ENCODE peak calls at places on chromosomes 12 and 14, in nine cellular contexts. One of them, this sample, is unnamed.

GRCh38 chr14:60094306-60094897 is 2.7 kb downstream of the PCNX4 start:
- DNase-seq in type B pancreatic cell: no peak
- DNase-seq in NCI-H345: no peak
- DNase-seq in activated T-cell treated with anti-CD3 and anti-CD28 coated beads, Interleukin-2, amount 50 U/mL, for 72 hours: peak
- DNase-seq in SW480: peak
- DNase-seq in activated naive CD4-positive, alpha-beta T cell: no peak
- DNase-seq in Calu3: peak
- DNase-seq in stimulated activated CD4-positive, alpha-beta T cell treated with anti-CD3 and anti-CD28 coated beads, Interleukin-1b, Interleukin-23, amount 100 ng/mL, for 4 hours: no peak
- DNase-seq in stimulated activated CD8-positive, alpha-beta memory T cell treated with anti-CD3 and anti-CD28 coated beads, Interleukin-4, amount 100 ng/mL, for 4 hours: no peak
- DNase-seq in this sample: no peak

GRCh38 chr14:58133739-58134138 is 18.3 kb downstream of the ARMH4 start:
- DNase-seq in SW480: no peak
- DNase-seq in stimulated activated CD4-positive, alpha-beta T cell treated with anti-CD3 and anti-CD28 coated beads, Interleukin-1b, Interleukin-23, amount 100 ng/mL, for 4 hours: no peak
- DNase-seq in Calu3: no peak
- DNase-seq in activated naive CD4-positive, alpha-beta T cell: no peak
- DNase-seq in NCI-H345: no peak
- DNase-seq in activated T-cell treated with anti-CD3 and anti-CD28 coated beads, Interleukin-2, amount 50 U/mL, for 72 hours: no peak
- DNase-seq in stimulated activated CD8-positive, alpha-beta memory T cell treated with anti-CD3 and anti-CD28 coated beads, Interleukin-4, amount 100 ng/mL, for 4 hours: no peak
- DNase-seq in type B pancreatic cell: no peak
- DNase-seq in this sample: no peak

GRCh38 chr12:99087278-99087677 is 442.2 kb downstream of the APAF1 start:
- DNase-seq in activated T-cell treated with anti-CD3 and anti-CD28 coated beads, Interleukin-2, amount 50 U/mL, for 72 hours: no peak
- DNase-seq in NCI-H345: peak
- DNase-seq in activated naive CD4-positive, alpha-beta T cell: no peak
- DNase-seq in SW480: no peak
- DNase-seq in type B pancreatic cell: no peak
- DNase-seq in stimulated activated CD4-positive, alpha-beta T cell treated with anti-CD3 and anti-CD28 coated beads, Interleukin-1b, Interleukin-23, amount 100 ng/mL, for 4 hours: no peak
- DNase-seq in Calu3: no peak
- DNase-seq in stimulated activated CD8-positive, alpha-beta memory T cell treated with anti-CD3 and anti-CD28 coated beads, Interleukin-4, amount 100 ng/mL, for 4 hours: no peak
- DNase-seq in this sample: no peak

GRCh38 chr12:49133590-49133989 is 2.4 kb upstream of the TUBA1B start:
- DNase-seq in activated naive CD4-positive, alpha-beta T cell: no peak
- DNase-seq in stimulated activated CD4-positive, alpha-beta T cell treated with anti-CD3 and anti-CD28 coated beads, Interleukin-1b, Interleukin-23, amount 100 ng/mL, for 4 hours: no peak
- DNase-seq in NCI-H345: no peak
- DNase-seq in activated T-cell treated with anti-CD3 and anti-CD28 coated beads, Interleukin-2, amount 50 U/mL, for 72 hours: no peak
- DNase-seq in Calu3: no peak
- DNase-seq in stimulated activated CD8-positive, alpha-beta memory T cell treated with anti-CD3 and anti-CD28 coated beads, Interleukin-4, amount 100 ng/mL, for 4 hours: no peak
- DNase-seq in SW480: no peak
- DNase-seq in type B pancreatic cell: no peak
- DNase-seq in this sample: no peak

GRCh38 chr12:92035477-92035876 is 110.2 kb downstream of the BTG1 start:
- DNase-seq in stimulated activated CD4-positive, alpha-beta T cell treated with anti-CD3 and anti-CD28 coated beads, Interleukin-1b, Interleukin-23, amount 100 ng/mL, for 4 hours: no peak
- DNase-seq in type B pancreatic cell: no peak
- DNase-seq in activated naive CD4-positive, alpha-beta T cell: no peak
- DNase-seq in stimulated activated CD8-positive, alpha-beta memory T cell treated with anti-CD3 and anti-CD28 coated beads, Interleukin-4, amount 100 ng/mL, for 4 hours: no peak
- DNase-seq in NCI-H345: no peak
- DNase-seq in Calu3: no peak
- DNase-seq in activated T-cell treated with anti-CD3 and anti-CD28 coated beads, Interleukin-2, amount 50 U/mL, for 72 hours: no peak
- DNase-seq in SW480: no peak
- DNase-seq in this sample: no peak

GRCh38 chr12:80200414-80200813 is 101.1 kb downstream of the OTOGL start:
- DNase-seq in Calu3: no peak
- DNase-seq in activated naive CD4-positive, alpha-beta T cell: no peak
- DNase-seq in SW480: no peak
- DNase-seq in type B pancreatic cell: no peak
- DNase-seq in NCI-H345: no peak
- DNase-seq in stimulated activated CD4-positive, alpha-beta T cell treated with anti-CD3 and anti-CD28 coated beads, Interleukin-1b, Interleukin-23, amount 100 ng/mL, for 4 hours: no peak
- DNase-seq in activated T-cell treated with anti-CD3 and anti-CD28 coated beads, Interleukin-2, amount 50 U/mL, for 72 hours: no peak
- DNase-seq in stimulated activated CD8-positive, alpha-beta memory T cell treated with anti-CD3 and anti-CD28 coated beads, Interleukin-4, amount 100 ng/mL, for 4 hours: no peak
- DNase-seq in this sample: no peak

GRCh38 chr14:102088012-102088792 is 1.4 kb upstream of the HSP90AA1 start:
- DNase-seq in stimulated activated CD8-positive, alpha-beta memory T cell treated with anti-CD3 and anti-CD28 coated beads, Interleukin-4, amount 100 ng/mL, for 4 hours: peak
- DNase-seq in SW480: no peak
- DNase-seq in type B pancreatic cell: no peak
- DNase-seq in stimulated activated CD4-positive, alpha-beta T cell treated with anti-CD3 and anti-CD28 coated beads, Interleukin-1b, Interleukin-23, amount 100 ng/mL, for 4 hours: peak
- DNase-seq in Calu3: no peak
- DNase-seq in NCI-H345: no peak
- DNase-seq in activated naive CD4-positive, alpha-beta T cell: peak
- DNase-seq in activated T-cell treated with anti-CD3 and anti-CD28 coated beads, Interleukin-2, amount 50 U/mL, for 72 hours: peak
- DNase-seq in this sample: no peak

GRCh38 chr14:23533652-23534435 is 17.7 kb downstream of the ZFHX2 start:
- DNase-seq in NCI-H345: no peak
- DNase-seq in stimulated activated CD8-positive, alpha-beta memory T cell treated with anti-CD3 and anti-CD28 coated beads, Interleukin-4, amount 100 ng/mL, for 4 hours: no peak
- DNase-seq in SW480: no peak
- DNase-seq in type B pancreatic cell: no peak
- DNase-seq in stimulated activated CD4-positive, alpha-beta T cell treated with anti-CD3 and anti-CD28 coated beads, Interleukin-1b, Interleukin-23, amount 100 ng/mL, for 4 hours: no peak
- DNase-seq in Calu3: no peak
- DNase-seq in activated T-cell treated with anti-CD3 and anti-CD28 coated beads, Interleukin-2, amount 50 U/mL, for 72 hours: no peak
- DNase-seq in activated naive CD4-positive, alpha-beta T cell: no peak
- DNase-seq in this sample: no peak

GRCh38 chr12:19220861-19221466 is 91.4 kb downstream of the PLEKHA5 start:
- DNase-seq in stimulated activated CD4-positive, alpha-beta T cell treated with anti-CD3 and anti-CD28 coated beads, Interleukin-1b, Interleukin-23, amount 100 ng/mL, for 4 hours: no peak
- DNase-seq in activated naive CD4-positive, alpha-beta T cell: no peak
- DNase-seq in Calu3: no peak
- DNase-seq in activated T-cell treated with anti-CD3 and anti-CD28 coated beads, Interleukin-2, amount 50 U/mL, for 72 hours: no peak
- DNase-seq in SW480: no peak
- DNase-seq in stimulated activated CD8-positive, alpha-beta memory T cell treated with anti-CD3 and anti-CD28 coated beads, Interleukin-4, amount 100 ng/mL, for 4 hours: no peak
- DNase-seq in NCI-H345: no peak
- DNase-seq in type B pancreatic cell: no peak
- DNase-seq in this sample: no peak

GRCh38 chr12:47244730-47245285 is 165.0 kb upstream of the AMIGO2 start:
- DNase-seq in stimulated activated CD4-positive, alpha-beta T cell treated with anti-CD3 and anti-CD28 coated beads, Interleukin-1b, Interleukin-23, amount 100 ng/mL, for 4 hours: no peak
- DNase-seq in activated naive CD4-positive, alpha-beta T cell: no peak
- DNase-seq in activated T-cell treated with anti-CD3 and anti-CD28 coated beads, Interleukin-2, amount 50 U/mL, for 72 hours: no peak
- DNase-seq in stimulated activated CD8-positive, alpha-beta memory T cell treated with anti-CD3 and anti-CD28 coated beads, Interleukin-4, amount 100 ng/mL, for 4 hours: no peak
- DNase-seq in type B pancreatic cell: no peak
- DNase-seq in NCI-H345: no peak
- DNase-seq in Calu3: no peak
- DNase-seq in SW480: no peak
- DNase-seq in this sample: no peak

GRCh38 chr12:38053655-38054464 is 262.7 kb upstream of the ALG10B start:
- DNase-seq in NCI-H345: no peak
- DNase-seq in stimulated activated CD8-positive, alpha-beta memory T cell treated with anti-CD3 and anti-CD28 coated beads, Interleukin-4, amount 100 ng/mL, for 4 hours: no peak
- DNase-seq in activated T-cell treated with anti-CD3 and anti-CD28 coated beads, Interleukin-2, amount 50 U/mL, for 72 hours: no peak
- DNase-seq in SW480: peak
- DNase-seq in Calu3: peak
- DNase-seq in activated naive CD4-positive, alpha-beta T cell: no peak
- DNase-seq in stimulated activated CD4-positive, alpha-beta T cell treated with anti-CD3 and anti-CD28 coated beads, Interleukin-1b, Interleukin-23, amount 100 ng/mL, for 4 hours: no peak
- DNase-seq in type B pancreatic cell: no peak
- DNase-seq in this sample: no peak

GRCh38 chr12:4943938-4944284 is 34.2 kb downstream of the KCNA1 start:
- DNase-seq in stimulated activated CD8-positive, alpha-beta memory T cell treated with anti-CD3 and anti-CD28 coated beads, Interleukin-4, amount 100 ng/mL, for 4 hours: no peak
- DNase-seq in Calu3: no peak
- DNase-seq in type B pancreatic cell: no peak
- DNase-seq in SW480: no peak
- DNase-seq in activated T-cell treated with anti-CD3 and anti-CD28 coated beads, Interleukin-2, amount 50 U/mL, for 72 hours: no peak
- DNase-seq in stimulated activated CD4-positive, alpha-beta T cell treated with anti-CD3 and anti-CD28 coated beads, Interleukin-1b, Interleukin-23, amount 100 ng/mL, for 4 hours: no peak
- DNase-seq in NCI-H345: no peak
- DNase-seq in activated naive CD4-positive, alpha-beta T cell: no peak
- DNase-seq in this sample: no peak

GRCh38 chr14:96204151-96205058 is at the start of gene BDKRB2:
- DNase-seq in activated T-cell treated with anti-CD3 and anti-CD28 coated beads, Interleukin-2, amount 50 U/mL, for 72 hours: peak
- DNase-seq in SW480: peak
- DNase-seq in Calu3: peak
- DNase-seq in type B pancreatic cell: no peak
- DNase-seq in activated naive CD4-positive, alpha-beta T cell: no peak
- DNase-seq in stimulated activated CD8-positive, alpha-beta memory T cell treated with anti-CD3 and anti-CD28 coated beads, Interleukin-4, amount 100 ng/mL, for 4 hours: no peak
- DNase-seq in NCI-H345: peak
- DNase-seq in stimulated activated CD4-positive, alpha-beta T cell treated with anti-CD3 and anti-CD28 coated beads, Interleukin-1b, Interleukin-23, amount 100 ng/mL, for 4 hours: no peak
- DNase-seq in this sample: no peak

GRCh38 chr14:91281346-91281745 is 36.8 kb upstream of the GPR68 start:
- DNase-seq in activated T-cell treated with anti-CD3 and anti-CD28 coated beads, Interleukin-2, amount 50 U/mL, for 72 hours: no peak
- DNase-seq in NCI-H345: no peak
- DNase-seq in activated naive CD4-positive, alpha-beta T cell: no peak
- DNase-seq in stimulated activated CD4-positive, alpha-beta T cell treated with anti-CD3 and anti-CD28 coated beads, Interleukin-1b, Interleukin-23, amount 100 ng/mL, for 4 hours: no peak
- DNase-seq in SW480: no peak
- DNase-seq in Calu3: no peak
- DNase-seq in stimulated activated CD8-positive, alpha-beta memory T cell treated with anti-CD3 and anti-CD28 coated beads, Interleukin-4, amount 100 ng/mL, for 4 hours: no peak
- DNase-seq in type B pancreatic cell: no peak
- DNase-seq in this sample: no peak

GRCh38 chr14:86858043-86858442 is 1134.9 kb downstream of the GALC start:
- DNase-seq in type B pancreatic cell: no peak
- DNase-seq in stimulated activated CD8-positive, alpha-beta memory T cell treated with anti-CD3 and anti-CD28 coated beads, Interleukin-4, amount 100 ng/mL, for 4 hours: no peak
- DNase-seq in Calu3: no peak
- DNase-seq in stimulated activated CD4-positive, alpha-beta T cell treated with anti-CD3 and anti-CD28 coated beads, Interleukin-1b, Interleukin-23, amount 100 ng/mL, for 4 hours: no peak
- DNase-seq in SW480: no peak
- DNase-seq in activated T-cell treated with anti-CD3 and anti-CD28 coated beads, Interleukin-2, amount 50 U/mL, for 72 hours: no peak
- DNase-seq in NCI-H345: no peak
- DNase-seq in activated naive CD4-positive, alpha-beta T cell: no peak
- DNase-seq in this sample: no peak

GRCh38 chr14:53792909-53793308 is 163.7 kb downstream of the BMP4 start:
- DNase-seq in NCI-H345: no peak
- DNase-seq in Calu3: peak
- DNase-seq in activated naive CD4-positive, alpha-beta T cell: no peak
- DNase-seq in type B pancreatic cell: no peak
- DNase-seq in stimulated activated CD4-positive, alpha-beta T cell treated with anti-CD3 and anti-CD28 coated beads, Interleukin-1b, Interleukin-23, amount 100 ng/mL, for 4 hours: no peak
- DNase-seq in SW480: no peak
- DNase-seq in stimulated activated CD8-positive, alpha-beta memory T cell treated with anti-CD3 and anti-CD28 coated beads, Interleukin-4, amount 100 ng/mL, for 4 hours: no peak
- DNase-seq in activated T-cell treated with anti-CD3 and anti-CD28 coated beads, Interleukin-2, amount 50 U/mL, for 72 hours: no peak
- DNase-seq in this sample: no peak

GRCh38 chr12:46435625-46436024 is 63.1 kb upstream of the SLC38A2 start:
- DNase-seq in type B pancreatic cell: no peak
- DNase-seq in stimulated activated CD4-positive, alpha-beta T cell treated with anti-CD3 and anti-CD28 coated beads, Interleukin-1b, Interleukin-23, amount 100 ng/mL, for 4 hours: no peak
- DNase-seq in NCI-H345: no peak
- DNase-seq in activated T-cell treated with anti-CD3 and anti-CD28 coated beads, Interleukin-2, amount 50 U/mL, for 72 hours: no peak
- DNase-seq in SW480: no peak
- DNase-seq in stimulated activated CD8-positive, alpha-beta memory T cell treated with anti-CD3 and anti-CD28 coated beads, Interleukin-4, amount 100 ng/mL, for 4 hours: no peak
- DNase-seq in activated naive CD4-positive, alpha-beta T cell: no peak
- DNase-seq in Calu3: no peak
- DNase-seq in this sample: no peak

GRCh38 chr12:49559011-49559675 is 8.8 kb downstream of the MCRS1 start:
- DNase-seq in Calu3: no peak
- DNase-seq in type B pancreatic cell: no peak
- DNase-seq in stimulated activated CD8-positive, alpha-beta memory T cell treated with anti-CD3 and anti-CD28 coated beads, Interleukin-4, amount 100 ng/mL, for 4 hours: no peak
- DNase-seq in activated T-cell treated with anti-CD3 and anti-CD28 coated beads, Interleukin-2, amount 50 U/mL, for 72 hours: no peak
- DNase-seq in activated naive CD4-positive, alpha-beta T cell: no peak
- DNase-seq in NCI-H345: no peak
- DNase-seq in SW480: no peak
- DNase-seq in stimulated activated CD4-positive, alpha-beta T cell treated with anti-CD3 and anti-CD28 coated beads, Interleukin-1b, Interleukin-23, amount 100 ng/mL, for 4 hours: no peak
- DNase-seq in this sample: no peak

GRCh38 chr12:97182719-97183118 is 275.7 kb downstream of the NEDD1 start:
- DNase-seq in stimulated activated CD4-positive, alpha-beta T cell treated with anti-CD3 and anti-CD28 coated beads, Interleukin-1b, Interleukin-23, amount 100 ng/mL, for 4 hours: no peak
- DNase-seq in NCI-H345: no peak
- DNase-seq in type B pancreatic cell: no peak
- DNase-seq in activated T-cell treated with anti-CD3 and anti-CD28 coated beads, Interleukin-2, amount 50 U/mL, for 72 hours: no peak
- DNase-seq in stimulated activated CD8-positive, alpha-beta memory T cell treated with anti-CD3 and anti-CD28 coated beads, Interleukin-4, amount 100 ng/mL, for 4 hours: no peak
- DNase-seq in SW480: no peak
- DNase-seq in activated naive CD4-positive, alpha-beta T cell: no peak
- DNase-seq in Calu3: no peak
- DNase-seq in this sample: no peak

GRCh38 chr14:46250113-46250703 is 401.4 kb downstream of the RPL10L start:
- DNase-seq in activated naive CD4-positive, alpha-beta T cell: no peak
- DNase-seq in stimulated activated CD4-positive, alpha-beta T cell treated with anti-CD3 and anti-CD28 coated beads, Interleukin-1b, Interleukin-23, amount 100 ng/mL, for 4 hours: no peak
- DNase-seq in activated T-cell treated with anti-CD3 and anti-CD28 coated beads, Interleukin-2, amount 50 U/mL, for 72 hours: no peak
- DNase-seq in NCI-H345: peak
- DNase-seq in SW480: peak
- DNase-seq in type B pancreatic cell: no peak
- DNase-seq in Calu3: peak
- DNase-seq in stimulated activated CD8-positive, alpha-beta memory T cell treated with anti-CD3 and anti-CD28 coated beads, Interleukin-4, amount 100 ng/mL, for 4 hours: no peak
- DNase-seq in this sample: no peak

GRCh38 chr12:80590085-80590484 is 117.3 kb upstream of the MYF6 start:
- DNase-seq in Calu3: no peak
- DNase-seq in NCI-H345: no peak
- DNase-seq in activated T-cell treated with anti-CD3 and anti-CD28 coated beads, Interleukin-2, amount 50 U/mL, for 72 hours: no peak
- DNase-seq in activated naive CD4-positive, alpha-beta T cell: no peak
- DNase-seq in SW480: no peak
- DNase-seq in type B pancreatic cell: no peak
- DNase-seq in stimulated activated CD8-positive, alpha-beta memory T cell treated with anti-CD3 and anti-CD28 coated beads, Interleukin-4, amount 100 ng/mL, for 4 hours: no peak
- DNase-seq in stimulated activated CD4-positive, alpha-beta T cell treated with anti-CD3 and anti-CD28 coated beads, Interleukin-1b, Interleukin-23, amount 100 ng/mL, for 4 hours: no peak
- DNase-seq in this sample: no peak

GRCh38 chr12:12201274-12201758 is 65.5 kb downstream of the LRP6 start:
- DNase-seq in Calu3: no peak
- DNase-seq in type B pancreatic cell: no peak
- DNase-seq in NCI-H345: no peak
- DNase-seq in stimulated activated CD8-positive, alpha-beta memory T cell treated with anti-CD3 and anti-CD28 coated beads, Interleukin-4, amount 100 ng/mL, for 4 hours: no peak
- DNase-seq in activated naive CD4-positive, alpha-beta T cell: no peak
- DNase-seq in SW480: no peak
- DNase-seq in activated T-cell treated with anti-CD3 and anti-CD28 coated beads, Interleukin-2, amount 50 U/mL, for 72 hours: peak
- DNase-seq in stimulated activated CD4-positive, alpha-beta T cell treated with anti-CD3 and anti-CD28 coated beads, Interleukin-1b, Interleukin-23, amount 100 ng/mL, for 4 hours: no peak
- DNase-seq in this sample: no peak

GRCh38 chr12:93583993-93584392 is 11.5 kb downstream of the SOCS2 start:
- DNase-seq in Calu3: no peak
- DNase-seq in activated T-cell treated with anti-CD3 and anti-CD28 coated beads, Interleukin-2, amount 50 U/mL, for 72 hours: no peak
- DNase-seq in stimulated activated CD8-positive, alpha-beta memory T cell treated with anti-CD3 and anti-CD28 coated beads, Interleukin-4, amount 100 ng/mL, for 4 hours: no peak
- DNase-seq in stimulated activated CD4-positive, alpha-beta T cell treated with anti-CD3 and anti-CD28 coated beads, Interleukin-1b, Interleukin-23, amount 100 ng/mL, for 4 hours: no peak
- DNase-seq in NCI-H345: no peak
- DNase-seq in activated naive CD4-positive, alpha-beta T cell: no peak
- DNase-seq in type B pancreatic cell: no peak
- DNase-seq in SW480: no peak
- DNase-seq in this sample: no peak

GRCh38 chr14:71416392-71416791 is 509.1 kb downstream of the PCNX1 start:
- DNase-seq in type B pancreatic cell: no peak
- DNase-seq in SW480: no peak
- DNase-seq in NCI-H345: no peak
- DNase-seq in Calu3: no peak
- DNase-seq in activated naive CD4-positive, alpha-beta T cell: no peak
- DNase-seq in stimulated activated CD8-positive, alpha-beta memory T cell treated with anti-CD3 and anti-CD28 coated beads, Interleukin-4, amount 100 ng/mL, for 4 hours: no peak
- DNase-seq in stimulated activated CD4-positive, alpha-beta T cell treated with anti-CD3 and anti-CD28 coated beads, Interleukin-1b, Interleukin-23, amount 100 ng/mL, for 4 hours: no peak
- DNase-seq in activated T-cell treated with anti-CD3 and anti-CD28 coated beads, Interleukin-2, amount 50 U/mL, for 72 hours: no peak
- DNase-seq in this sample: no peak

GRCh38 chr12:68792952-68793351 is 15.0 kb upstream of the MDM2 start:
- DNase-seq in activated naive CD4-positive, alpha-beta T cell: no peak
- DNase-seq in Calu3: peak
- DNase-seq in stimulated activated CD4-positive, alpha-beta T cell treated with anti-CD3 and anti-CD28 coated beads, Interleukin-1b, Interleukin-23, amount 100 ng/mL, for 4 hours: no peak
- DNase-seq in NCI-H345: no peak
- DNase-seq in type B pancreatic cell: no peak
- DNase-seq in SW480: peak
- DNase-seq in stimulated activated CD8-positive, alpha-beta memory T cell treated with anti-CD3 and anti-CD28 coated beads, Interleukin-4, amount 100 ng/mL, for 4 hours: no peak
- DNase-seq in activated T-cell treated with anti-CD3 and anti-CD28 coated beads, Interleukin-2, amount 50 U/mL, for 72 hours: peak
- DNase-seq in this sample: no peak

GRCh38 chr12:92987362-92987761 is 58.3 kb upstream of the EEA1 start:
- DNase-seq in NCI-H345: peak
- DNase-seq in stimulated activated CD4-positive, alpha-beta T cell treated with anti-CD3 and anti-CD28 coated beads, Interleukin-1b, Interleukin-23, amount 100 ng/mL, for 4 hours: no peak
- DNase-seq in Calu3: peak
- DNase-seq in activated T-cell treated with anti-CD3 and anti-CD28 coated beads, Interleukin-2, amount 50 U/mL, for 72 hours: peak
- DNase-seq in stimulated activated CD8-positive, alpha-beta memory T cell treated with anti-CD3 and anti-CD28 coated beads, Interleukin-4, amount 100 ng/mL, for 4 hours: no peak
- DNase-seq in type B pancreatic cell: no peak
- DNase-seq in activated naive CD4-positive, alpha-beta T cell: no peak
- DNase-seq in SW480: peak
- DNase-seq in this sample: peak

GRCh38 chr14:75933712-75934296 is 48.0 kb downstream of the TGFB3 start:
- DNase-seq in activated T-cell treated with anti-CD3 and anti-CD28 coated beads, Interleukin-2, amount 50 U/mL, for 72 hours: no peak
- DNase-seq in activated naive CD4-positive, alpha-beta T cell: no peak
- DNase-seq in NCI-H345: no peak
- DNase-seq in stimulated activated CD4-positive, alpha-beta T cell treated with anti-CD3 and anti-CD28 coated beads, Interleukin-1b, Interleukin-23, amount 100 ng/mL, for 4 hours: no peak
- DNase-seq in type B pancreatic cell: no peak
- DNase-seq in stimulated activated CD8-positive, alpha-beta memory T cell treated with anti-CD3 and anti-CD28 coated beads, Interleukin-4, amount 100 ng/mL, for 4 hours: no peak
- DNase-seq in SW480: no peak
- DNase-seq in Calu3: no peak
- DNase-seq in this sample: no peak

GRCh38 chr12:78229491-78230209 is 399.0 kb downstream of the NAV3 start:
- DNase-seq in activated T-cell treated with anti-CD3 and anti-CD28 coated beads, Interleukin-2, amount 50 U/mL, for 72 hours: peak
- DNase-seq in Calu3: peak
- DNase-seq in type B pancreatic cell: no peak
- DNase-seq in NCI-H345: peak
- DNase-seq in stimulated activated CD8-positive, alpha-beta memory T cell treated with anti-CD3 and anti-CD28 coated beads, Interleukin-4, amount 100 ng/mL, for 4 hours: no peak
- DNase-seq in SW480: peak
- DNase-seq in activated naive CD4-positive, alpha-beta T cell: no peak
- DNase-seq in stimulated activated CD4-positive, alpha-beta T cell treated with anti-CD3 and anti-CD28 coated beads, Interleukin-1b, Interleukin-23, amount 100 ng/mL, for 4 hours: no peak
- DNase-seq in this sample: no peak

GRCh38 chr12:45696049-45696448 is 33.5 kb upstream of the ARID2 start:
- DNase-seq in stimulated activated CD4-positive, alpha-beta T cell treated with anti-CD3 and anti-CD28 coated beads, Interleukin-1b, Interleukin-23, amount 100 ng/mL, for 4 hours: no peak
- DNase-seq in activated T-cell treated with anti-CD3 and anti-CD28 coated beads, Interleukin-2, amount 50 U/mL, for 72 hours: no peak
- DNase-seq in NCI-H345: no peak
- DNase-seq in type B pancreatic cell: no peak
- DNase-seq in stimulated activated CD8-positive, alpha-beta memory T cell treated with anti-CD3 and anti-CD28 coated beads, Interleukin-4, amount 100 ng/mL, for 4 hours: no peak
- DNase-seq in Calu3: no peak
- DNase-seq in activated naive CD4-positive, alpha-beta T cell: no peak
- DNase-seq in SW480: no peak
- DNase-seq in this sample: no peak

GRCh38 chr12:6380141-6381121 is 3.5 kb upstream of the LTBR start:
- DNase-seq in activated T-cell treated with anti-CD3 and anti-CD28 coated beads, Interleukin-2, amount 50 U/mL, for 72 hours: no peak
- DNase-seq in activated naive CD4-positive, alpha-beta T cell: no peak
- DNase-seq in type B pancreatic cell: no peak
- DNase-seq in NCI-H345: no peak
- DNase-seq in SW480: no peak
- DNase-seq in stimulated activated CD4-positive, alpha-beta T cell treated with anti-CD3 and anti-CD28 coated beads, Interleukin-1b, Interleukin-23, amount 100 ng/mL, for 4 hours: no peak
- DNase-seq in Calu3: no peak
- DNase-seq in stimulated activated CD8-positive, alpha-beta memory T cell treated with anti-CD3 and anti-CD28 coated beads, Interleukin-4, amount 100 ng/mL, for 4 hours: no peak
- DNase-seq in this sample: no peak

GRCh38 chr12:91923864-91924263 is 221.8 kb downstream of the BTG1 start:
- DNase-seq in stimulated activated CD4-positive, alpha-beta T cell treated with anti-CD3 and anti-CD28 coated beads, Interleukin-1b, Interleukin-23, amount 100 ng/mL, for 4 hours: no peak
- DNase-seq in Calu3: no peak
- DNase-seq in NCI-H345: no peak
- DNase-seq in activated naive CD4-positive, alpha-beta T cell: no peak
- DNase-seq in SW480: no peak
- DNase-seq in type B pancreatic cell: peak
- DNase-seq in activated T-cell treated with anti-CD3 and anti-CD28 coated beads, Interleukin-2, amount 50 U/mL, for 72 hours: no peak
- DNase-seq in stimulated activated CD8-positive, alpha-beta memory T cell treated with anti-CD3 and anti-CD28 coated beads, Interleukin-4, amount 100 ng/mL, for 4 hours: no peak
- DNase-seq in this sample: no peak

This sample was measured in D721Med.